ENCODE peak calls at places on chromosomes 12 and 14, in six cellular contexts. D, Y, X, M, G and L are unnamed samples.

GRCh38 chr12:89370850-89371249 is 18.5 kb upstream of the DUSP6 start:
- DNase-seq in Y (no peak), X (peak), D (no peak), G (peak), M (peak), L (peak)

GRCh38 chr12:52175411-52176350 is 16.1 kb downstream of the KRT80 start:
- DNase-seq in D (no peak), M (no peak), X (peak), G (peak), Y (peak), L (no peak)

GRCh38 chr12:67362526-67362925 is 93.4 kb downstream of the CAND1 start:
- DNase-seq in D (no peak), G (no peak), Y (no peak), X (no peak), M (no peak), L (no peak)

GRCh38 chr14:77063581-77064289 is 34.3 kb upstream of the CIPC start:
- DNase-seq in X (no peak), M (no peak), G (peak), Y (no peak), D (no peak), L (peak)

GRCh38 chr12:53218551-53219114 is 11.6 kb upstream of the ITGB7 start:
- DNase-seq in X (no peak), D (no peak), M (peak), G (no peak), Y (no peak), L (no peak)

GRCh38 chr12:103652808-103653207 is 65.7 kb downstream of the STAB2 start:
- DNase-seq in Y (no peak), G (no peak), D (no peak), M (no peak), X (no peak), L (no peak)

GRCh38 chr14:53523226-53523625 is 370.1 kb upstream of the DDHD1 start:
- DNase-seq in M (no peak), D (no peak), G (no peak), Y (no peak), X (no peak), L (no peak)

GRCh38 chr12:82740129-82741000 is 53.7 kb downstream of the TMTC2 start:
- DNase-seq in M (peak), X (peak), G (no peak), D (no peak), Y (no peak), L (no peak)

GRCh38 chr14:67409461-67409860 is 2.5 kb downstream of the PLEK2 start:
- DNase-seq in D (no peak), X (no peak), G (no peak), Y (no peak), M (no peak), L (no peak)

GRCh38 chr12:121534495-121535148 is 46.2 kb downstream of the KDM2B start:
- DNase-seq in D (peak), Y (no peak), M (no peak), X (no peak), G (no peak), L (no peak)

GRCh38 chr12:81395431-81395830 is 317.6 kb downstream of the ACSS3 start:
- DNase-seq in Y (no peak), X (no peak), G (no peak), M (no peak), D (no peak), L (no peak)

GRCh38 chr12:52971701-52972329 is 22.9 kb downstream of the KRT18 start:
- DNase-seq in G (no peak), D (no peak), Y (no peak), M (peak), X (peak), L (no peak)

GRCh38 chr14:101246894-101247853 is 314.1 kb upstream of the DIO3 start:
- DNase-seq in M (no peak), D (no peak), Y (no peak), X (no peak), G (no peak), L (no peak)

GRCh38 chr12:4289334-4289878 is 15.8 kb downstream of the CCND2 start:
- DNase-seq in D (no peak), X (no peak), Y (no peak), G (no peak), M (no peak), L (no peak)

GRCh38 chr14:64654931-64655330 is 49.3 kb upstream of the PLEKHG3 start:
- DNase-seq in G (no peak), D (no peak), M (no peak), Y (no peak), X (no peak), L (no peak)

GRCh38 chr12:120797677-120798642 is 72.3 kb downstream of the ACADS start:
- DNase-seq in G (no peak), Y (no peak), D (no peak), X (no peak), M (no peak), L (no peak)

GRCh38 chr14:35339761-35340406 is 47.7 kb downstream of the PSMA6 start:
- DNase-seq in M (no peak), Y (no peak), D (no peak), G (no peak), X (no peak), L (peak)

GRCh38 chr12:114046236-114046998 is 80.3 kb upstream of the RBM19 start:
- DNase-seq in G (no peak), M (no peak), D (no peak), X (no peak), Y (no peak), L (no peak)

GRCh38 chr12:14884458-14884878 is 1.2 kb downstream of the MGP start:
- DNase-seq in G (peak), D (peak), M (peak), Y (peak), X (peak), L (peak)

GRCh38 chr12:93145086-93145485 is 216.0 kb upstream of the EEA1 start:
- DNase-seq in Y (no peak), X (no peak), M (no peak), G (no peak), D (no peak), L (no peak)

GRCh38 chr12:124654666-124655316 is 87.4 kb upstream of the NCOR2 start:
- DNase-seq in D (no peak), Y (peak), X (peak), M (peak), G (no peak), L (peak)

GRCh38 chr12:30169839-30170591 is 386.3 kb upstream of the TMTC1 start:
- DNase-seq in G (no peak), M (no peak), D (no peak), Y (no peak), X (no peak), L (no peak)